ENCODE peak calls at places on chromosomes 1 and 21, in seven cellular contexts. One of them, this sample, is unnamed.

GRCh38 chr1:155834296-155834926 is 22.6 kb downstream of the GON4L start:
- DNase-seq in uterus: no peak
- DNase-seq in transverse colon: no peak
- DNase-seq in lower lobe of right lung: no peak
- DNase-seq in foreskin fibroblast: peak
- DNase-seq in IMR-90: peak
- DNase-seq in heart right ventricle: no peak
- DNase-seq in this sample: no peak

GRCh38 chr1:22334860-22335550 is 116.6 kb upstream of the ZBTB40 start:
- DNase-seq in IMR-90: no peak
- DNase-seq in heart right ventricle: no peak
- DNase-seq in foreskin fibroblast: no peak
- DNase-seq in transverse colon: no peak
- DNase-seq in uterus: no peak
- DNase-seq in lower lobe of right lung: no peak
- DNase-seq in this sample: no peak

GRCh38 chr21:35614412-35614901 is 445.9 kb downstream of the SETD4 start:
- DNase-seq in transverse colon: no peak
- DNase-seq in heart right ventricle: no peak
- DNase-seq in foreskin fibroblast: peak
- DNase-seq in IMR-90: peak
- DNase-seq in uterus: no peak
- DNase-seq in lower lobe of right lung: no peak
- DNase-seq in this sample: peak

GRCh38 chr1:12057382-12057781 is 5.7 kb upstream of the TNFRSF8 start:
- DNase-seq in uterus: no peak
- DNase-seq in IMR-90: peak
- DNase-seq in heart right ventricle: no peak
- DNase-seq in lower lobe of right lung: no peak
- DNase-seq in transverse colon: no peak
- DNase-seq in foreskin fibroblast: no peak
- DNase-seq in this sample: peak

GRCh38 chr1:18890704-18891103 is 11.7 kb downstream of the ALDH4A1 start:
- DNase-seq in uterus: no peak
- DNase-seq in lower lobe of right lung: no peak
- DNase-seq in foreskin fibroblast: peak
- DNase-seq in heart right ventricle: no peak
- DNase-seq in transverse colon: no peak
- DNase-seq in IMR-90: peak
- DNase-seq in this sample: no peak

GRCh38 chr1:44646711-44647110 is 27.6 kb downstream of the TMEM53 start:
- DNase-seq in heart right ventricle: no peak
- DNase-seq in foreskin fibroblast: no peak
- DNase-seq in uterus: no peak
- DNase-seq in IMR-90: peak
- DNase-seq in transverse colon: no peak
- DNase-seq in lower lobe of right lung: no peak
- DNase-seq in this sample: peak

GRCh38 chr1:197776348-197777082 is 1.2 kb upstream of the DENND1B start:
- DNase-seq in transverse colon: no peak
- DNase-seq in uterus: no peak
- DNase-seq in foreskin fibroblast: peak
- DNase-seq in lower lobe of right lung: no peak
- DNase-seq in IMR-90: peak
- DNase-seq in heart right ventricle: no peak
- DNase-seq in this sample: peak

GRCh38 chr1:245810181-245810727 is 655.5 kb downstream of the KIF26B start:
- DNase-seq in lower lobe of right lung: no peak
- DNase-seq in uterus: no peak
- DNase-seq in foreskin fibroblast: no peak
- DNase-seq in IMR-90: no peak
- DNase-seq in transverse colon: no peak
- DNase-seq in heart right ventricle: no peak
- DNase-seq in this sample: no peak

GRCh38 chr1:199202331-199202730 is 563.5 kb downstream of the PTPRC start:
- DNase-seq in transverse colon: no peak
- DNase-seq in foreskin fibroblast: no peak
- DNase-seq in IMR-90: no peak
- DNase-seq in uterus: no peak
- DNase-seq in lower lobe of right lung: no peak
- DNase-seq in heart right ventricle: no peak
- DNase-seq in this sample: peak

GRCh38 chr1:46041974-46042373 is 90.5 kb downstream of the PIK3R3 start:
- DNase-seq in IMR-90: peak
- DNase-seq in foreskin fibroblast: peak
- DNase-seq in transverse colon: no peak
- DNase-seq in lower lobe of right lung: no peak
- DNase-seq in heart right ventricle: peak
- DNase-seq in uterus: no peak
- DNase-seq in this sample: no peak

GRCh38 chr1:16047791-16048475 is 4.4 kb downstream of the CLCNKB start:
- DNase-seq in lower lobe of right lung: no peak
- DNase-seq in IMR-90: no peak
- DNase-seq in heart right ventricle: no peak
- DNase-seq in transverse colon: no peak
- DNase-seq in uterus: no peak
- DNase-seq in foreskin fibroblast: no peak
- DNase-seq in this sample: no peak

GRCh38 chr1:32767156-32767555 is 50.0 kb downstream of the YARS1 start:
- DNase-seq in lower lobe of right lung: peak
- DNase-seq in IMR-90: no peak
- DNase-seq in heart right ventricle: no peak
- DNase-seq in transverse colon: no peak
- DNase-seq in uterus: no peak
- DNase-seq in foreskin fibroblast: no peak
- DNase-seq in this sample: no peak

GRCh38 chr1:223887724-223888428 is 42.1 kb upstream of the TP53BP2 start:
- DNase-seq in IMR-90: peak
- DNase-seq in lower lobe of right lung: no peak
- DNase-seq in heart right ventricle: peak
- DNase-seq in transverse colon: peak
- DNase-seq in foreskin fibroblast: peak
- DNase-seq in uterus: peak
- DNase-seq in this sample: peak

GRCh38 chr21:32802954-32803353 is 31.4 kb upstream of the PAXBP1 start:
- DNase-seq in uterus: no peak
- DNase-seq in heart right ventricle: no peak
- DNase-seq in transverse colon: no peak
- DNase-seq in foreskin fibroblast: no peak
- DNase-seq in lower lobe of right lung: no peak
- DNase-seq in IMR-90: no peak
- DNase-seq in this sample: no peak

GRCh38 chr1:100611086-100611485 is 73.1 kb downstream of the GPR88 start:
- DNase-seq in heart right ventricle: no peak
- DNase-seq in lower lobe of right lung: no peak
- DNase-seq in uterus: no peak
- DNase-seq in transverse colon: no peak
- DNase-seq in IMR-90: no peak
- DNase-seq in foreskin fibroblast: no peak
- DNase-seq in this sample: peak

GRCh38 chr1:201916649-201917249 is 28.1 kb downstream of the SHISA4 start:
- DNase-seq in foreskin fibroblast: peak
- DNase-seq in uterus: peak
- DNase-seq in heart right ventricle: no peak
- DNase-seq in lower lobe of right lung: peak
- DNase-seq in IMR-90: peak
- DNase-seq in transverse colon: peak
- DNase-seq in this sample: peak

GRCh38 chr1:54607821-54608220 is 15.5 kb downstream of the FAM151A start:
- DNase-seq in foreskin fibroblast: no peak
- DNase-seq in IMR-90: no peak
- DNase-seq in lower lobe of right lung: no peak
- DNase-seq in transverse colon: no peak
- DNase-seq in uterus: no peak
- DNase-seq in heart right ventricle: no peak
- DNase-seq in this sample: no peak

GRCh38 chr1:237553078-237553477 is 337.6 kb downstream of the ZP4 start:
- DNase-seq in uterus: no peak
- DNase-seq in foreskin fibroblast: no peak
- DNase-seq in IMR-90: no peak
- DNase-seq in transverse colon: no peak
- DNase-seq in heart right ventricle: no peak
- DNase-seq in lower lobe of right lung: no peak
- DNase-seq in this sample: no peak

GRCh38 chr1:224616761-224617409 is 768 bp downstream of the CNIH3 start:
- DNase-seq in transverse colon: no peak
- DNase-seq in uterus: no peak
- DNase-seq in foreskin fibroblast: no peak
- DNase-seq in IMR-90: no peak
- DNase-seq in heart right ventricle: no peak
- DNase-seq in lower lobe of right lung: no peak
- DNase-seq in this sample: no peak

GRCh38 chr1:89987170-89987819 is 7.6 kb upstream of the ZNF326 start:
- DNase-seq in foreskin fibroblast: peak
- DNase-seq in lower lobe of right lung: no peak
- DNase-seq in transverse colon: peak
- DNase-seq in heart right ventricle: peak
- DNase-seq in uterus: peak
- DNase-seq in IMR-90: peak
- DNase-seq in this sample: peak

GRCh38 chr1:186519981-186520380 is 59.1 kb upstream of the PDC start:
- DNase-seq in heart right ventricle: no peak
- DNase-seq in foreskin fibroblast: no peak
- DNase-seq in transverse colon: no peak
- DNase-seq in lower lobe of right lung: no peak
- DNase-seq in uterus: no peak
- DNase-seq in IMR-90: peak
- DNase-seq in this sample: peak

GRCh38 chr1:234708700-234709395 is 98.9 kb upstream of the IRF2BP2 start:
- DNase-seq in transverse colon: no peak
- DNase-seq in lower lobe of right lung: no peak
- DNase-seq in heart right ventricle: no peak
- DNase-seq in foreskin fibroblast: no peak
- DNase-seq in IMR-90: no peak
- DNase-seq in uterus: no peak
- DNase-seq in this sample: peak

GRCh38 chr1:227391871-227392270 is 73.6 kb upstream of the CDC42BPA start:
- DNase-seq in lower lobe of right lung: no peak
- DNase-seq in transverse colon: no peak
- DNase-seq in IMR-90: no peak
- DNase-seq in heart right ventricle: no peak
- DNase-seq in foreskin fibroblast: no peak
- DNase-seq in uterus: no peak
- DNase-seq in this sample: no peak

GRCh38 chr1:15088146-15089025 is 65.2 kb upstream of the TMEM51 start:
- DNase-seq in transverse colon: no peak
- DNase-seq in foreskin fibroblast: peak
- DNase-seq in IMR-90: peak
- DNase-seq in heart right ventricle: no peak
- DNase-seq in uterus: peak
- DNase-seq in lower lobe of right lung: no peak
- DNase-seq in this sample: no peak

GRCh38 chr1:174194451-174194850 is 35.1 kb downstream of the RABGAP1L start:
- DNase-seq in uterus: no peak
- DNase-seq in heart right ventricle: no peak
- DNase-seq in lower lobe of right lung: no peak
- DNase-seq in foreskin fibroblast: no peak
- DNase-seq in transverse colon: no peak
- DNase-seq in IMR-90: no peak
- DNase-seq in this sample: no peak

GRCh38 chr1:212035835-212036605 is 472 bp downstream of the DTL start:
- DNase-seq in lower lobe of right lung: no peak
- DNase-seq in foreskin fibroblast: no peak
- DNase-seq in uterus: no peak
- DNase-seq in IMR-90: no peak
- DNase-seq in heart right ventricle: no peak
- DNase-seq in transverse colon: no peak
- DNase-seq in this sample: peak

GRCh38 chr21:44817914-44818635 is at the start of gene SUMO3:
- DNase-seq in foreskin fibroblast: peak
- DNase-seq in heart right ventricle: peak
- DNase-seq in transverse colon: peak
- DNase-seq in lower lobe of right lung: peak
- DNase-seq in IMR-90: peak
- DNase-seq in uterus: peak
- DNase-seq in this sample: peak

GRCh38 chr21:44818636-44819011 is 762 bp upstream of the SUMO3 start:
- DNase-seq in lower lobe of right lung: no peak
- DNase-seq in transverse colon: peak
- DNase-seq in IMR-90: no peak
- DNase-seq in foreskin fibroblast: no peak
- DNase-seq in heart right ventricle: no peak
- DNase-seq in uterus: no peak
- DNase-seq in this sample: no peak

GRCh38 chr21:44817506-44817880 is 369 bp downstream of the SUMO3 start:
- DNase-seq in foreskin fibroblast: peak
- DNase-seq in transverse colon: peak
- DNase-seq in uterus: peak
- DNase-seq in heart right ventricle: peak
- DNase-seq in IMR-90: peak
- DNase-seq in lower lobe of right lung: peak
- DNase-seq in this sample: peak

GRCh38 chr21:44815852-44816628 is 1.8 kb downstream of the SUMO3 start:
- DNase-seq in foreskin fibroblast: no peak
- DNase-seq in lower lobe of right lung: no peak
- DNase-seq in IMR-90: no peak
- DNase-seq in uterus: no peak
- DNase-seq in transverse colon: no peak
- DNase-seq in heart right ventricle: no peak
- DNase-seq in this sample: no peak

GRCh38 chr21:44816761-44817505 is 929 bp downstream of the SUMO3 start:
- DNase-seq in lower lobe of right lung: no peak
- DNase-seq in foreskin fibroblast: no peak
- DNase-seq in heart right ventricle: peak
- DNase-seq in transverse colon: no peak
- DNase-seq in uterus: peak
- DNase-seq in IMR-90: no peak
- DNase-seq in this sample: no peak
- TF ChIP-seq CTCF in lower lobe of right lung: no peak
- TF ChIP-seq CTCF in foreskin fibroblast: no peak
- TF ChIP-seq CTCF in heart right ventricle: no peak
- TF ChIP-seq CTCF in transverse colon: no peak
- TF ChIP-seq CTCF in uterus: no peak
- TF ChIP-seq CTCF in IMR-90: no peak
- TF ChIP-seq CTCF in this sample: no peak

GRCh38 chr1:111507411-111508201 is 4.2 kb upstream of the ADORA3 start:
- DNase-seq in heart right ventricle: peak
- DNase-seq in uterus: peak
- DNase-seq in IMR-90: peak
- DNase-seq in lower lobe of right lung: peak
- DNase-seq in foreskin fibroblast: peak
- DNase-seq in transverse colon: peak
- DNase-seq in this sample: peak
- H3K4me3 ChIP-seq in heart right ventricle: peak
- H3K4me3 ChIP-seq in uterus: peak
- H3K4me3 ChIP-seq in IMR-90: no peak
- H3K4me3 ChIP-seq in lower lobe of right lung: peak
- H3K4me3 ChIP-seq in foreskin fibroblast: peak
- H3K4me3 ChIP-seq in transverse colon: no peak
- H3K4me3 ChIP-seq in this sample: no peak

GRCh38 chr21:23853796-23854379 is 1753.4 kb downstream of the MRPL39 start:
- DNase-seq in IMR-90: peak
- DNase-seq in heart right ventricle: no peak
- DNase-seq in lower lobe of right lung: no peak
- DNase-seq in transverse colon: no peak
- DNase-seq in foreskin fibroblast: no peak
- DNase-seq in uterus: no peak
- DNase-seq in this sample: peak
- TF ChIP-seq CTCF in IMR-90: peak
- TF ChIP-seq CTCF in heart right ventricle: peak
- TF ChIP-seq CTCF in lower lobe of right lung: peak
- TF ChIP-seq CTCF in transverse colon: peak
- TF ChIP-seq CTCF in foreskin fibroblast: no peak
- TF ChIP-seq CTCF in uterus: no peak
- TF ChIP-seq CTCF in this sample: no peak

GRCh38 chr1:109804660-109805059 is 40.9 kb upstream of the EPS8L3 start:
- DNase-seq in foreskin fibroblast: no peak
- DNase-seq in IMR-90: no peak
- DNase-seq in uterus: no peak
- DNase-seq in transverse colon: no peak
- DNase-seq in lower lobe of right lung: no peak
- DNase-seq in heart right ventricle: no peak
- DNase-seq in this sample: no peak
- H3K4me3 ChIP-seq in foreskin fibroblast: no peak
- H3K4me3 ChIP-seq in IMR-90: no peak
- H3K4me3 ChIP-seq in uterus: no peak
- H3K4me3 ChIP-seq in transverse colon: no peak
- H3K4me3 ChIP-seq in lower lobe of right lung: no peak
- H3K4me3 ChIP-seq in heart right ventricle: no peak
- H3K4me3 ChIP-seq in this sample: no peak